ENCODE peak calls at places on chromosome 6, in six cellular contexts. C is breast epithelium, B is transverse colon, I is lower leg skin, D is spleen, E is IMR-90. H is an unnamed sample.

GRCh38 chr6:140078552-140079126 is 704.2 kb upstream of the CITED2 start:
- DNase-seq in C (no peak), B (no peak), I (no peak), D (no peak), E (peak), H (no peak)

GRCh38 chr6:33925869-33926268 is 122.1 kb upstream of the MLN start:
- DNase-seq in C (no peak), B (no peak), I (no peak), D (no peak), E (no peak), H (no peak)

GRCh38 chr6:4791174-4791573 is 15.0 kb downstream of the CDYL start:
- DNase-seq in C (no peak), B (no peak), I (no peak), D (no peak), E (no peak), H (no peak)

GRCh38 chr6:15247750-15248450 is 2.0 kb downstream of the JARID2 start:
- DNase-seq in C (peak), B (peak), I (peak), D (peak), E (peak), H (peak)

GRCh38 chr6:167733740-167734661 is 92.7 kb upstream of the AFDN start:
- DNase-seq in C (no peak), B (no peak), I (no peak), D (peak), E (no peak), H (no peak)

GRCh38 chr6:143689852-143690251 is 12.1 kb downstream of the PHACTR2 start:
- DNase-seq in C (no peak), B (no peak), I (no peak), D (no peak), E (no peak), H (no peak)

GRCh38 chr6:81697564-81697963 is 54.9 kb downstream of the TENT5A start:
- DNase-seq in C (no peak), B (no peak), I (no peak), D (no peak), E (peak), H (no peak)

GRCh38 chr6:2917801-2918495 is 14.8 kb upstream of the SERPINB9 start:
- DNase-seq in C (no peak), B (no peak), I (peak), D (no peak), E (no peak), H (no peak)

GRCh38 chr6:117352466-117353081 is 73.2 kb downstream of the ROS1 start:
- DNase-seq in C (no peak), B (no peak), I (no peak), D (no peak), E (peak), H (no peak)

GRCh38 chr6:125285936-125286335 is 15.8 kb downstream of the HDDC2 start:
- DNase-seq in C (no peak), B (no peak), I (no peak), D (no peak), E (peak), H (no peak)

GRCh38 chr6:170257376-170257775 is 33.5 kb downstream of the DLL1 start:
- DNase-seq in C (peak), B (no peak), I (no peak), D (peak), E (no peak), H (no peak)

DNA sequence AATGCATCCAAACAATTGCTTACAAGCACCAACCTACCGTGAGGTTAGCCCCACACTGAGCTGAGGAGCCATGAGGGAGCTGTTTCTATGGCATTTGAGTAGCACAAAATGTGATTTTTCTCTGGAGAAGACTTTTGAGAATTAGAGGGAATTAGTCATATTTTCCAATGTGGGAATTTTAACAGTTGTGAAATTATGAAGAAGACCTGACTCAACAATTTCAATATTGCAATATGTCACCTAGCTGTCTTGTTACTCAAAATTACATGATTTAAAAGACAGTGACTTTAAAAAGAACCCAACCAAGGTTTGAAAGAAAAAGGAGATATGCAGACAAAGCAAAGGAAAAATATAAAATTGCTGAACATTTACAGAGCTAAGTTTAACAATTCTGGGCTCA is 62.6 kb upstream of the LY86 start:
- DNase-seq in C (no peak), B (no peak), I (no peak), D (no peak), E (no peak), H (no peak)
- TF ChIP-seq POLR2A in C (no peak), B (no peak), I (no peak), D (no peak), E (no peak), H (no peak)

GRCh38 chr6:26249709-26249958 is 115.4 kb upstream of the BTN3A2 start:
- DNase-seq in C (no peak), B (no peak), I (no peak), D (peak), E (no peak), H (no peak)

GRCh38 chr6:26249959-26250805 is 114.8 kb upstream of the BTN3A2 start:
- DNase-seq in C (peak), B (peak), I (peak), D (peak), E (peak), H (peak)

GRCh38 chr6:26254666-26255176 is 110.3 kb upstream of the BTN3A2 start:
- DNase-seq in C (no peak), B (no peak), I (no peak), D (no peak), E (no peak), H (no peak)

GRCh38 chr6:26250806-26251075 is 114.3 kb upstream of the BTN3A2 start:
- DNase-seq in C (no peak), B (peak), I (no peak), D (no peak), E (peak), H (no peak)

DNA sequence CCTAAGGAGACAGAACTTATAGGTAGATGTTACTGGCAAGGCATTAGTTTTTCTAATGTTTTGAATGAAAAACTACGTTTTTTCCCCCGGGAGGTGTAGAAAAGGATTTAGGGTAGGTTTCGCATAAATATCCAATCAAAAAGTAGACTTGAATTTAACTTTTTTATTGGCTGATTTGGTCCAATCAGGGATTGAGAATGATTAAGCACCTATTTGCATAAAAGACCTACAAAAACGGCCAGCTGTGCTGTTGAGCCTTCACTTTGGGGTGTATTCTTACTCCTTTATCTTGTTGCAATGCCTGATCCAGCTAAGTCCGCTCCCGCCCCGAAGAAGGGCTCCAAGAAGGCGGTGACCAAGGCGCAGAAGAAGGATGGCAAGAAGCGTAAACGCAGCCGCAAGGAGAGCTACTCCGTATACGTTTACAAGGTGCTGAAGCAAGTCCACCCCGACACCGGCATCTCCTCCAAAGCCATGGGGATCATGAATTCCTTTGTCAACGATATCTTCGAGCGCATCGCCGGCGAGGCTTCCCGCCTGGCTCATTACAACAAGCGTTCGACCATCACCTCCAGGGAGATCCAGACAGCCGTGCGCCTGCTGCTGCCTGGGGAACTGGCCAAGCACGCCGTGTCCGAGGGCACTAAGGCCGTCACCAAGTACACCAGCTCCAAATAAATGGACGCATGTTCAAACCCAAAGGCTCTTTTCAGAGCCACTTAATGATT is 113.5 kb upstream of the BTN3A2 start:
- DNase-seq in C (no peak), B (peak), I (peak), D (peak), E (peak), H (peak)
- TF ChIP-seq POLR2A in C (peak), B (peak), I (no peak), D (peak), E (peak), H (peak)

DNA sequence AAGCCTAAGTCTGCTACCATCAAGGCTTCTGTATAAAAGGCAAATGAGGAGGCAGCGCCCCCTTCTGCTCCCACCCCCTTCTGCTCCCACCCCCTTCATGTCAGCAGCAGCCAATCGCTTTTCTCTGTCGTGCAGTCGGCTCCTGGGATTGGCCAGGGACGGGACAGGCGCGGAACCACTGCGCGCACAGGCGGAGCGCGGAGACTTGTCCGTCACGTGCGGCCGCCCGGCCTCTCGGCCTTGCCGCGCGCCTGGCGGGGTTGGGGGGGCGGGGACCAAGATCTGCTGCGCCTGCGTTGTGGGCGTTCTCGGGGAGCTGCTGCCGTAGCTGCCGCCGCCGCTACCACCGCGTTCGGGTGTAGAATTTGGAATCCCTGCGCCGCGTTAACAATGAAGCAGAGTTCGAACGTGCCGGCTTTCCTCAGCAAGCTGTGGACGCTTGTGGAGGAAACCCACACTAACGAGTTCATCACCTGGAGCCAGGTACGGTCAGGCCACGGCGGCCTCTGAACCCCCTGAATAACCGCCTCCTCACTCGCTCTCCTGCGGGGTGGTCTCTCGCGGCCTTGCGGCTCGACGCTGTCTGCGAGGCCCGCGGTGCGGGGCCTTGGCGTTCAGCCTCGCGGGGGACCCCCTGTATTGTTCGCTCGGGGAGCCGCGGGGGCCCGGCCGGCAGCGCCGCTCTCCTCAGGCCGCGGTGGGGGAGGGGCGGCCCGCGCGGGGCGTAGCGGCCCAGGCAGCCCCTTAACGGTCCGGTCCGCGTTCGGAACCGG is at the start of gene HSF2:
- DNase-seq in C (peak), B (peak), I (peak), D (peak), E (peak), H (peak)
- TF ChIP-seq POLR2A in C (no peak), B (peak), I (no peak), D (no peak), E (peak), H (peak)

GRCh38 chr6:31776563-31776960 is 566 bp downstream of the VWA7 start:
- DNase-seq in C (no peak), B (no peak), I (no peak), D (no peak), E (no peak), H (no peak)

GRCh38 chr6:31775633-31776263 is 1.4 kb downstream of the VWA7 start:
- DNase-seq in C (no peak), B (no peak), I (no peak), D (no peak), E (no peak), H (no peak)

GRCh38 chr6:31778193-31778592 is 1.1 kb upstream of the VWA7 start:
- DNase-seq in C (no peak), B (no peak), I (no peak), D (no peak), E (no peak), H (no peak)

GRCh38 chr6:31777667-31778050 is 531 bp upstream of the VWA7 start:
- DNase-seq in C (no peak), B (no peak), I (no peak), D (peak), E (no peak), H (no peak)

DNA sequence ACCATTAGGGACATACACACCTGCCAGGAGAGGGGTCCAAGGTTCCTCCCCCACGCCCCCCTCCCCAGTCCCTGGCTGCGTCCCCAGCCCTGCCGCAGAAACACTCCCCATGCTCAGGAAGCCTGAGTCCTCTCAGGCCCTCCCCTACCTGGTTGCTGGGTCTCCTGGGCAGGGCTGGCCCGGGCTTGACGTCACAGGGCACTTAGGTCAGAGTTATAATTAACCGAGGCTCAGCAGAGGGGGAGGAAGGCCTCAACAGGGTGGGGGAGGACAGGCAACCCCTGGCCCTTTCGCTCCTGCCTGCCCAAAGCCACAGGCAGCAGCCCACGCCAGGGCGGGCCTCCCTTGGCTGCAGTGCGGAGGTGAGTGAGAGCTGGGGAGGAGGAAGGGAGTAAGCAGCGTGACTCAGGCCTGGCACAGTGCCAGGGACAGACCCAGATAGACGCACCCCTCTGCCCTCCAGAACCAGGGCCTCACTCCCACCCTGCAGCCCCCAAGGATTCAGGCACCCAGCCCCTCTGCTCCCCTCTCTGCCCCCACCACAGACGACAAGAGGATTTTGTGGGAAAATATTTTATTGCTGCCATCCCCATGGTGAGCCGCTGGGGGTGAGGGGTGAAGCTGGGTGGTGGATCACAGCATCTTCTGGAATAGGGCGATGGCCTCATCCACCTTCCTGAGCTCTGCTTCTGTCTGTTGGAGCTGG is at the start of gene VWA7:
- DNase-seq in C (peak), B (peak), I (peak), D (peak), E (peak), H (peak)
- TF ChIP-seq POLR2A in C (no peak), B (peak), I (no peak), D (no peak), E (no peak), H (peak)

DNA sequence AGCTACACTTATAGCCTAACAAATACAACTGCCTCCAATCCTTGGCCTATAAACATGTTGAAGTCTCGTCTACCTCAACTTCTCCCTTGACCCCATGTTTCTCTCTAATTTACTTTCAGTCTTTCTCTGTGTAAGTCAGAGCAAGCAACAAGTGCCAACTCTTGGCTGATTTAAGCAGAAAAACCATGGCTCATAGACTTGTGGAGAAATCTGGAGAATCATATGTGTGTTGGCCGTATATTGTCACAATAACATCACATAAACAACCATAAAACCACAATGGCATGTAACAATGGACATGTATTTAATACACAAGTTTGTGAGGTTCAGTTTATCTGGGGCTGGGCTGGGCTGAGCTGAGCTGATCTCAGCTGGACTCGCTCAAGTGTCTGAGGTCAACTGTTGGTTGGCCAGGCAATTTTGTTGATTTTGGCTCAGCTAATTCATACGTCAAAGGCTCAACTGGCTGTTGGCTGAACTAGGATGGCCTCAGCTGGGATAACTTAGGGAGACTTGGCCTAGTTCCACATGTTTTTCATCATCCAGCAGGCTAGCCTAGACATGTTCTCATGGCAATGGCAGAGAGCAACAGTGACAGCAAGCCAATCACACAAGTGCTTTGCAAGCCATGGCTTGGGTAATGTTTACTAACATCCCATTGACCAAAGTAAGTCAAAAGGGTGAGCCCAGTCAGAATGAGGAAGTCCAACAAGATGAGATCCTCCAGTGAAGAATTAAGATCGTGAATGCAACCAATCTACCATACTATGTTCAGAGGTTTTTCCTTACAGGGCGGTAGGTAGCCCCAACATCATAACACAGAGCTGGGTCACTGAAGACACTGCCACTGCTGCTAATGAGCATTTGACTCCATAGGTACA is 12.9 kb upstream of the TBC1D22B start:
- DNase-seq in C (peak), B (peak), I (peak), D (no peak), E (peak), H (no peak)
- TF ChIP-seq POLR2A in C (peak), B (no peak), I (no peak), D (no peak), E (peak), H (no peak)

DNA sequence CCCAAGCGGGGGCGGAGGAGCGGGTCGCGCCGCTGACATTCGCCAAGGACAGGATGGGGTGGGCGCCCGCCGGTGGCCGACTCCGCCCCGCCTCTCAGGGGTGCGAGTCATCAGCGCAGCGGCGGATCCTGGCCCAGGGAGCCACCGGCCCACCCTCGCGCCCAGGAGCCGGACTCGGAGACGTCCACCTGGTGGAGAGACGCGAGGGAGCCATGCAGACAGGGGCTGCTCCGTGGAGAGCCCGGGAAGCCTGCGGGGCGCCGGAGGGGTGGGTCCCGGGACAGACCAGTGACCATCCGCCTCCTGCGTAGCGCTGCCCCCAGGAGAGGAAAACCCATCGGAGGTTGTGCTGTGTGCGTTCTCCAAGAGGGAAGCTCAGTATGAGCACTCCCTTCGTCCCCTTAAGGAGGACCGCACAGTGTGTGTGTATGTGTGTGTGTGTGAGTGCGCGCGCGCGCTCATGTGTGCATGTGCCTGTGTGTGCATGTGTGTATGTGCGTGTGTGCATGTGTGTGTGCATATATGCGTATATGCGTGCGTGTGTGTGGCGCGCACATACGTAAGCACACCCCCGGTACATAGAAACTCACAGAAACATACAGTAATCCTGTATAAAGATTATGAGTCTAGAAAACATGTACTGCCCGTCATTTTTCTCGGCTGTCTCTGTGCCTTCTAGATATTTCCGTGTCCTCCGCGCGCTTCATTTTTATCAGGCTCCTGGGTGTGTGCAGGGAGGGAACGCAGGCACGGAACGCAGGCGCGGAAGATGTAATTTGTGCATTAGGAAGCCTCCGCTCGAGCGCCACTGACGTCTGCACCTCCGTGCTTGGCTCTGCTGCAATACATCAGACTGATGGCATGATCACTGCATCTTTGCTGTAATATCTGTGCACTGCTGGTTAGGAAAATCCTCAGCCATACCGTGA is 158.9 kb downstream of the TBXT start:
- DNase-seq in C (no peak), B (no peak), I (peak), D (no peak), E (peak), H (no peak)
- TF ChIP-seq POLR2A in C (no peak), B (no peak), I (no peak), D (no peak), E (peak), H (no peak)